ENCODE peak calls at places on chromosomes 4 and X, in six cellular contexts. T, X, W, A, V and Y are unnamed samples.

GRCh38 chrX:7787714-7788113 is 55.3 kb upstream of the VCX start:
- DNase-seq in A (no peak), W (no peak), V (no peak), X (no peak), T (no peak), Y (no peak)

GRCh38 chrX:49754238-49754857 is 58.6 kb upstream of the PAGE1 start:
- DNase-seq in W (peak), A (peak), X (peak), T (peak), V (no peak), Y (peak)

GRCh38 chr4:150600821-150601445 is 19.0 kb downstream of the MAB21L2 start:
- DNase-seq in W (no peak), A (no peak), X (no peak), T (no peak), V (no peak), Y (no peak)

GRCh38 chrX:6813836-6814370 is 279.0 kb upstream of the VCX3A start:
- DNase-seq in X (no peak), T (no peak), V (no peak), W (no peak), A (peak), Y (no peak)

GRCh38 chr4:105934381-105934780 is 39.1 kb downstream of the NPNT start:
- DNase-seq in T (no peak), X (no peak), V (no peak), W (no peak), A (no peak), Y (no peak)

GRCh38 chr4:118173956-118174355 is 139.7 kb downstream of the NDST3 start:
- DNase-seq in W (no peak), X (no peak), T (peak), V (no peak), A (peak), Y (peak)

GRCh38 chrX:134459683-134460004 is 321 bp upstream of the HPRT1 start:
- DNase-seq in X (no peak), V (no peak), W (peak), A (no peak), T (no peak), Y (no peak)

GRCh38 chrX:10233173-10233572 is 76.4 kb downstream of the CLCN4 start:
- DNase-seq in T (peak), A (no peak), V (no peak), W (no peak), X (no peak), Y (peak)

GRCh38 chr4:77022581-77023133 is 53.1 kb downstream of the CCNI start:
- DNase-seq in V (no peak), A (peak), W (no peak), T (peak), X (no peak), Y (peak)

GRCh38 chr4:30754021-30754420 is 33.9 kb downstream of the PCDH7 start:
- DNase-seq in X (no peak), A (no peak), W (no peak), V (no peak), T (peak), Y (peak)

GRCh38 chr4:37769590-37769989 is 56.9 kb upstream of the PGM2 start:
- DNase-seq in W (no peak), T (no peak), V (no peak), X (no peak), A (no peak), Y (no peak)

GRCh38 chr4:12852338-12853307 is 631.5 kb downstream of the RAB28 start:
- DNase-seq in A (peak), T (peak), W (no peak), V (no peak), X (no peak), Y (peak)

GRCh38 chr4:129387666-129388065 is 291.7 kb downstream of the C4orf33 start:
- DNase-seq in W (no peak), T (no peak), V (no peak), X (no peak), A (no peak), Y (no peak)

GRCh38 chrX:48573690-48574269 is 504 bp upstream of the RBM3 start:
- DNase-seq in V (no peak), T (no peak), W (peak), X (peak), A (no peak), Y (no peak)

GRCh38 chr4:123495530-123495929 is 98.9 kb downstream of the SPRY1 start:
- DNase-seq in W (no peak), T (no peak), A (no peak), V (no peak), X (no peak), Y (peak)

GRCh38 chrX:111008126-111008525 is 87.9 kb upstream of the PAK3 start:
- DNase-seq in X (no peak), T (no peak), V (no peak), W (no peak), A (no peak), Y (no peak)

GRCh38 chr4:156766846-156767245 is 204.8 kb downstream of the PDGFC start:
- DNase-seq in A (no peak), W (no peak), V (no peak), X (no peak), T (no peak), Y (peak)

GRCh38 chr4:2290974-2291704 is 29.2 kb upstream of the MXD4 start:
- DNase-seq in W (peak), A (no peak), X (peak), T (no peak), V (peak), Y (no peak)

GRCh38 chrX:150767475-150768131 is 74.4 kb downstream of the MTMR1 start:
- DNase-seq in A (peak), V (no peak), W (peak), X (no peak), T (peak), Y (peak)

GRCh38 chr4:144709159-144709558 is 63.2 kb downstream of the HHIP start:
- DNase-seq in V (peak), A (peak), X (no peak), W (no peak), T (peak), Y (peak)

GRCh38 chr4:19262467-19262866 is 989.2 kb upstream of the SLIT2 start:
- DNase-seq in W (no peak), T (no peak), X (no peak), A (no peak), V (no peak), Y (no peak)

GRCh38 chrX:41881166-41881565 is 42.2 kb downstream of the CASK start:
- DNase-seq in V (no peak), T (no peak), X (no peak), W (no peak), A (no peak), Y (no peak)

GRCh38 chr4:67545996-67546356 is 673 bp upstream of the CENPC start:
- DNase-seq in V (no peak), A (no peak), T (no peak), W (no peak), X (no peak), Y (no peak)

GRCh38 chr4:41256740-41257256 is at the start of gene UCHL1:
- DNase-seq in V (no peak), W (no peak), X (peak), A (peak), T (peak), Y (peak)

GRCh38 chr4:107939307-107939706 is 8.0 kb downstream of the CYP2U1 start:
- DNase-seq in X (no peak), W (no peak), A (peak), V (no peak), T (peak), Y (no peak)

GRCh38 chr4:60588556-60588955 is 611.6 kb upstream of the ADGRL3 start:
- DNase-seq in T (no peak), A (no peak), X (no peak), W (no peak), V (no peak), Y (no peak)

GRCh38 chrX:76148753-76149152 is 24.1 kb upstream of the PBDC1 start:
- DNase-seq in A (no peak), X (peak), V (no peak), T (peak), W (peak), Y (peak)

GRCh38 chr4:149409186-149410056 is 406.2 kb downstream of the IQCM start:
- DNase-seq in X (no peak), A (peak), V (peak), T (peak), W (no peak), Y (peak)

GRCh38 chr4:37892641-37893040 is 1.8 kb downstream of the TBC1D1 start:
- DNase-seq in T (no peak), X (peak), A (no peak), V (no peak), W (peak), Y (no peak)

GRCh38 chr4:117284736-117285135 is 199.4 kb upstream of the TRAM1L1 start:
- DNase-seq in V (no peak), A (no peak), T (no peak), W (no peak), X (no peak), Y (no peak)

GRCh38 chr4:38132843-38133662 is 172.9 kb downstream of the PTTG2 start:
- DNase-seq in A (no peak), X (peak), V (no peak), W (no peak), T (no peak), Y (no peak)

GRCh38 chr4:154332681-154333421 is 158.7 kb downstream of the DCHS2 start:
- DNase-seq in A (no peak), X (peak), T (no peak), W (peak), V (peak), Y (no peak)

GRCh38 chr4:66681962-66682361 is 863.3 kb downstream of the CENPC start:
- DNase-seq in A (no peak), V (no peak), T (peak), X (no peak), W (no peak), Y (peak)

GRCh38 chrX:23931149-23931604 is 23.4 kb downstream of the CXorf58 start:
- DNase-seq in V (no peak), T (no peak), X (no peak), A (no peak), W (no peak), Y (no peak)

GRCh38 chr4:183601381-183601780 is 57.6 kb downstream of the RWDD4 start:
- DNase-seq in T (no peak), X (no peak), A (no peak), V (no peak), W (no peak), Y (no peak)

GRCh38 chrX:16873106-16873505 is 2.9 kb upstream of the RBBP7 start:
- DNase-seq in T (no peak), X (no peak), V (no peak), A (no peak), W (no peak), Y (no peak)

GRCh38 chr4:81715335-81715734 is 243.6 kb upstream of the RASGEF1B start:
- DNase-seq in X (no peak), W (no peak), A (no peak), T (no peak), V (no peak), Y (no peak)

GRCh38 chr4:54017308-54017707 is 47.1 kb downstream of the CHIC2 start:
- DNase-seq in X (no peak), W (no peak), A (no peak), T (no peak), V (no peak), Y (no peak)